ENCODE peak calls at places on chromosomes 16 and 17, in ten cellular contexts. N is neural progenitor cell, J is lower leg skin, X is AG04450, B is cardiac fibroblast, V is nephron progenitor cell, U is BJ, S is lung, D is adrenal gland, Z is psoas muscle. Q is an unnamed sample.

GRCh38 chr16:81720973-81721907 is 57.9 kb upstream of the PLCG2 start:
- DNase-seq in X (no peak), V (no peak), J (no peak), S (no peak), U (no peak), D (no peak), N (no peak), B (no peak), Z (no peak), Q (no peak)

GRCh38 chr16:3776316-3776715 is 59.0 kb upstream of the TRAP1 start:
- DNase-seq in V (no peak), Z (peak; percentile 77), B (no peak), S (peak; percentile 86), N (no peak), D (peak; percentile 44), U (no peak), X (no peak), J (peak; percentile 52), Q (no peak)

GRCh38 chr17:36949461-36949927 is 740 bp downstream of the AATF start:
- DNase-seq in U (peak; percentile 9), V (no peak), J (no peak), D (no peak), B (peak; percentile 62), Z (no peak), S (no peak), X (no peak), N (peak; percentile 50), Q (no peak)

GRCh38 chr16:86772231-86772510 is 193.8 kb downstream of the FOXL1 start:
- DNase-seq in J (no peak), V (no peak), Z (no peak), X (no peak), D (no peak), S (no peak), U (no peak), N (no peak), B (peak; percentile 75), Q (no peak)

GRCh38 chr17:67629963-67630320 is 87.8 kb upstream of the NOL11 start:
- DNase-seq in V (no peak), J (no peak), U (peak; percentile 17), X (no peak), S (no peak), B (peak; percentile 83), N (peak; percentile 37), D (no peak), Z (no peak), Q (peak; percentile 48)

GRCh38 chr16:72427786-72428480 is 256.0 kb upstream of the PMFBP1 start:
- DNase-seq in N (no peak), J (no peak), Z (no peak), U (no peak), S (no peak), D (no peak), B (no peak), X (no peak), V (no peak), Q (no peak)

GRCh38 chr16:88276591-88276990 is 106.2 kb upstream of the ZNF469 start:
- DNase-seq in J (no peak), N (no peak), S (no peak), U (no peak), X (no peak), D (no peak), Z (peak; percentile 12), B (no peak), V (no peak), Q (no peak)

GRCh38 chr17:77400445-77400870 is 259.7 kb downstream of the SEC14L1 start:
- DNase-seq in S (peak; percentile 46), X (no peak), U (no peak), D (no peak), B (no peak), Z (peak; percentile 72), V (peak; percentile 54), J (no peak), N (peak; percentile 59), Q (no peak)

GRCh38 chr16:88315543-88316105 is 67.1 kb upstream of the ZNF469 start:
- DNase-seq in U (no peak), B (peak; percentile 74), X (no peak), V (peak; percentile 42), D (peak; percentile 68), J (no peak), N (no peak), S (no peak), Z (peak; percentile 57), Q (no peak)

GRCh38 chr16:27431773-27432599 is 30.0 kb downstream of the IL21R start:
- DNase-seq in J (peak; percentile 68), B (peak; percentile 33), V (no peak), Z (no peak), D (peak; percentile 9), U (no peak), S (peak; percentile 17), X (no peak), N (no peak), Q (no peak)

GRCh38 chr17:28372945-28373274 is 1.4 kb downstream of the SARM1 start:
- DNase-seq in B (no peak), N (no peak), D (no peak), V (no peak), U (no peak), Z (no peak), X (no peak), S (no peak), J (no peak), Q (no peak)

GRCh38 chr17:1002771-1003555 is 6.0 kb downstream of the TIMM22 start:
- DNase-seq in N (no peak), B (peak; percentile 84), U (peak; percentile 36), D (peak; percentile 33), S (no peak), V (no peak), Z (peak; percentile 53), J (no peak), X (peak; percentile 75), Q (peak; percentile 53)

DNA sequence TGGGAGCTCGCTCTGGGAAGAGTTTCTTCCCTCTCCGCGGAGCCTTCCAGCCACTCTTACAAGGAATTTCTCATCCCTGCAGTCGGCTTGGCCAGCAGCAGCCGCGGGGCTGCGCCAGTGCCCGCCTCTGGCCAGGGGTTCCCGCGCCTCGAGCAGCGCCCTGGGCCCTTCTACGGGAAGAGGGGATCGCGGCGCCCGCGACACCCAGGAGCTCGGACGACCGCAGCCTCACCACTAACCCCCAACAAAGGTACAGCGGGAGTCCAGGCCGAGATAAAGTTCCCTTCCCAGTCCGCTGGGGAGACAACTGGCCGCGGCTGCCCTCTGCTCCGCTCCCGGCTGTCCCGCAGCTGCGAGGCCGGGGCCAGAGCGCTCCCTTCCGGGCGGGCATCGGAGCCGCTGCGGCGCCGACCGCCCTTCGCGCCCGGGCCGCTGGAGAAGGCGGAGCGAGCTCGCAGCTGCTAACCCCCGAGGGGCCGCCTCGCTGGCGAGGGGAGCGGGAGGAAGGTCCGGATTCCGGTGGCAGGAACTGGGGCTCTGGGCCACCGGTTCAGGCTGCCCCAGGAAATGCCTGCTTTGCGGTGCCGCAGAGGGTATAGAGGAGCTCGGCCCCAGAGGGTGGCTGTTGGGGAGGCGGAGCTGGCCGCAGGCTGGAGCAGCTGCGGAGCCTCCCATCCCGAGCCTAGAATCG is 3.6 kb upstream of the HS3ST3B1 start:
- DNase-seq in B (peak; percentile 51), V (peak; percentile 74), S (peak; percentile 32), U (no peak), X (no peak), J (peak; percentile 84), Z (peak; percentile 67), N (peak; percentile 86), D (no peak), Q (no peak)
- TF ChIP-seq CTCF in B (peak; percentile 1), V (no peak), S (no peak), U (peak; percentile 38), X (peak; percentile 48), J (no peak), Z (peak; percentile 17), N (peak; percentile 62), D (no peak), Q (peak; percentile 52)

GRCh38 chr16:66553223-66553622 is 847 bp downstream of the CKLF start:
- DNase-seq in Z (no peak), B (peak; percentile 19), U (no peak), V (no peak), S (no peak), D (no peak), J (no peak), X (no peak), N (no peak), Q (no peak)

GRCh38 chr16:66551788-66552287 is 538 bp upstream of the CKLF start:
- DNase-seq in V (no peak), B (no peak), U (no peak), X (no peak), D (no peak), J (no peak), N (no peak), S (no peak), Z (no peak), Q (no peak)

GRCh38 chr16:66552288-66553143 is at the start of gene CKLF:
- DNase-seq in Z (peak; percentile 95), X (peak; percentile 70), S (peak; percentile 88), U (peak; percentile 47), B (peak; percentile 89), J (peak; percentile 96), D (peak; percentile 91), N (peak; percentile 91), V (peak; percentile 83), Q (peak; percentile 54)

GRCh38 chr16:66549284-66550131 is at the start of gene TK2:
- DNase-seq in Z (peak; percentile 84), V (peak; percentile 72), B (peak; percentile 73), J (peak; percentile 91), X (peak; percentile 43), S (peak; percentile 65), D (peak; percentile 56), U (no peak), N (peak; percentile 79), Q (no peak)

GRCh38 chr16:66551362-66551761 is 1.0 kb upstream of the CKLF start:
- DNase-seq in B (peak; percentile 18), V (peak; percentile 21), X (no peak), Z (no peak), J (no peak), S (no peak), N (peak; percentile 37), U (no peak), D (no peak), Q (no peak)
- TF ChIP-seq CTCF in B (peak; percentile 30), V (no peak), X (peak; percentile 6), Z (peak; percentile 18), J (no peak), S (no peak), N (peak; percentile 18), U (peak; percentile 33), D (peak; percentile 25), Q (peak; percentile 24)

DNA sequence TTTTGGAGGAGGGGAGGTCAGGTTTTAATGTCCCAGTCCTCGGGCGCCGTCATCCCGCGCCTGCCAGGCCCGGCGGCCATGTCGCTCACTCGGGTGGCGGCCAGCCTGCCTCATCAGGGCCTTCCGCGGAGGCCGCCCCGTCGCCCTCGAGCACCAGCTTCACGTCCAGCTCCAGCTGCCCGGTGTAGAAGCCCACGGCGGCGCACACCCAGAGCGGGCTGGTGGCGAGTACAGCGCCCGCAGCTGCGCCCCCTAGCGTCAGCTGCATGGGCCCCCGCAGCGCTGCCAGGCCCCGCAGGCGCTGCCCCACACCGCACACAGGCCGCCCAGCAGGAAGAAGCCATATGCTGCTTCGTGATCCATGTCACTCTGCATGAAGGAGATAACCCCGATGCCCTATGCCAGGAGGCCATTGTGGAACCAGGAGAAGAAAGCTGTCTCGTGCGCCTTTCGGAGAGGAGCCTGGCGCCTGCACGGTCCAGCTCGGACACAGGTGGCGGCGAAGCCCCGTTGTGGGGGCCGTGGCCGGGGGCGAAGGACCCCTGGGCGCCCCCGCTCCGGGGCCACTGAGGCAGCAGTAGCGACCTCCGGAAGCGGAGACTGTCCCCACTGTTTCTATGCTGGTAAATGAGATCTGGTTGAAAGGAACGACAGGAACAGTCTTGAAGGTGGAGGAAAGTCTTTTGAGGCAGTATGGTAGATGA is 9.6 kb downstream of the AP2B1 start:
- DNase-seq in S (no peak), D (no peak), V (peak; percentile 27), N (peak; percentile 56), U (no peak), X (no peak), Z (no peak), B (no peak), J (no peak), Q (no peak)
- TF ChIP-seq CTCF in S (no peak), D (no peak), V (peak; percentile 18), N (peak; percentile 56), U (no peak), X (no peak), Z (no peak), B (no peak), J (no peak), Q (no peak)

GRCh38 chr17:4366312-4367063 is at the start of gene UBE2G1:
- DNase-seq in U (peak; percentile 74), B (peak; percentile 97), X (peak; percentile 90), V (peak; percentile 100), N (peak; percentile 99), D (peak; percentile 98), J (peak; percentile 100), S (peak; percentile 98), Z (peak; percentile 99), Q (peak; percentile 87)
- TF ChIP-seq CTCF in U (peak; percentile 32), B (peak; percentile 19), X (peak; percentile 28), V (peak; percentile 29), N (peak; percentile 43), D (peak; percentile 42), J (no peak), S (no peak), Z (peak; percentile 26), Q (peak; percentile 36)

Q was measured in astrocyte of the cerebellum.